ENCODE peak calls at places on chromosomes 2 and 18, in seven cellular contexts. P is epithelial cell of proximal tubule; Z is ovary; F is GM23248; J is CD8-positive, alpha-beta memory T cell; U is body of pancreas; S is left ventricle myocardium inferior. N is an unnamed sample.

GRCh38 chr2:4053769-4054493 is 350.6 kb downstream of the DCDC2C start:
- DNase-seq in U (no peak), Z (no peak), J (no peak), P (no peak), S (no peak), F (peak), N (no peak)

GRCh38 chr18:29496276-29496675 is 1319.3 kb upstream of the CDH2 start:
- DNase-seq in U (no peak), F (no peak), P (no peak), Z (no peak), S (no peak), J (no peak), N (no peak)

GRCh38 chr18:3726241-3726951 is 276.4 kb downstream of the TGIF1 start:
- DNase-seq in F (no peak), Z (no peak), U (no peak), P (no peak), S (no peak), J (no peak), N (no peak)

GRCh38 chr2:44598731-44599529 is 237.2 kb downstream of the CAMKMT start:
- DNase-seq in F (no peak), P (no peak), U (no peak), J (no peak), Z (no peak), S (no peak), N (no peak)

GRCh38 chr2:196259507-196260481 is 88.4 kb upstream of the STK17B start:
- DNase-seq in P (no peak), S (no peak), Z (no peak), F (peak), J (no peak), U (no peak), N (no peak)

GRCh38 chr18:11021477-11021876 is 127.9 kb downstream of the PIEZO2 start:
- DNase-seq in J (no peak), Z (no peak), P (no peak), S (no peak), U (no peak), F (no peak), N (no peak)

GRCh38 chr2:85265304-85265703 is 62.5 kb downstream of the TGOLN2 start:
- DNase-seq in U (no peak), F (no peak), S (peak), P (no peak), Z (no peak), J (no peak), N (no peak)

GRCh38 chr2:31428001-31428418 is 13.5 kb upstream of the XDH start:
- DNase-seq in F (peak), U (no peak), P (no peak), J (no peak), S (no peak), Z (no peak), N (no peak)

GRCh38 chr2:98461650-98462049 is 17.0 kb downstream of the INPP4A start:
- DNase-seq in Z (no peak), J (no peak), P (no peak), F (no peak), U (no peak), S (peak), N (no peak)

GRCh38 chr2:2422621-2423020 is 91.5 kb upstream of the MYT1L start:
- DNase-seq in J (no peak), U (no peak), P (no peak), F (no peak), Z (no peak), S (no peak), N (no peak)

GRCh38 chr2:84302513-84303412 is 156.3 kb downstream of the SUCLG1 start:
- DNase-seq in S (no peak), U (peak), Z (no peak), J (peak), P (peak), F (peak), N (peak)

GRCh38 chr2:43199492-43200481 is 26.6 kb downstream of the ZFP36L2 start:
- DNase-seq in U (peak), J (no peak), S (no peak), F (no peak), P (no peak), Z (no peak), N (no peak)

DNA sequence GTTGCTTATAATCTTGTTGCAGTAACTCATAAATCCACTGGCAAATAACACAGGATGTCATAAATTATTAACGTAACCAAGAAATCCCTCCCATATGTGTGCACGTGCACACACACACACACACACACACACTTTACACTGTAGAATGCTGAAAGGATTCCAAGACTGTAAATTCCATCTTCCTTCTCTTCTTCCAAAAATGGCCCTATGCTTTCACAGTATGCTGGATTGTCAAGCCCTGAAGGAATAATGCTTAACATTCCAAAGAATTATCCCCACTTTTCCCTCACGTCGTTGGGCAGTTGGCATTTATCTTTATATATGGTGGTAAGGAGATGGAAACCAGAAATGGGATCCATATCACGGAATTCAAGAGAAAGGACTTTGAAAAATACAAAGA is 117.5 kb upstream of the CRIM1 start:
- DNase-seq in Z (no peak), S (no peak), P (no peak), F (no peak), J (no peak), U (no peak), N (no peak)
- H3K4me3 ChIP-seq in Z (no peak), S (no peak), P (no peak), F (no peak), J (no peak), U (no peak), N (no peak)

DNA sequence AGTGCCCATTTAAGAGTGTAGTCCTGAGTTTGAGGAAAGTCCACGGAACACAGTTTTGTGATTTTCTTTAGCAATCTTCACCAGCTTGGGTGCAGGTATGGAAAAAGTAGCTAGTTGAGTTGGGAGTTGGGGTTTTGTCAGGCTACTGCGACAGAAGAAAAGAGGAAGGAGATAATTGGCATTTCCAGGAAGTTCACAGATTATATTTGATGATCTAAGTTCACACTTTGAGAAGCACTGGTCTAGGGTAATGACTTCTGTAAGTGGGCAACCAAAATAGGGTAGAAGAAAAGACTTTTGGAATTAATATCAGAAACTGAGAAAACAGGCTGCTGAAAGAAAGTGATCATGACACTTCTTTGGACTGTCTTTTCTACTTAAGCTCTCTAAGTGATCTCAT is 52.1 kb downstream of the VIL1 start:
- DNase-seq in J (no peak), F (no peak), Z (no peak), P (no peak), U (no peak), S (no peak), N (no peak)
- H3K4me3 ChIP-seq in J (no peak), F (no peak), Z (no peak), P (no peak), U (no peak), S (no peak), N (no peak)

GRCh38 chr18:58861353-58861752 is 3.3 kb upstream of the ZNF532 start:
- DNase-seq in P (no peak), U (no peak), J (no peak), Z (no peak), F (peak), S (no peak), N (no peak)

GRCh38 chr18:58862404-58862803 is 2.3 kb upstream of the ZNF532 start:
- DNase-seq in S (no peak), Z (no peak), J (no peak), P (no peak), F (no peak), U (no peak), N (no peak)

GRCh38 chr18:58861853-58862252 is 2.8 kb upstream of the ZNF532 start:
- DNase-seq in J (no peak), U (no peak), Z (no peak), S (no peak), F (no peak), P (no peak), N (no peak)

GRCh38 chr18:58863539-58864145 is 1.0 kb upstream of the ZNF532 start:
- DNase-seq in S (peak), F (peak), Z (peak), U (peak), J (no peak), P (no peak), N (no peak)

GRCh38 chr18:58862851-58863538 is 1.7 kb upstream of the ZNF532 start:
- DNase-seq in P (no peak), F (peak), S (peak), U (no peak), Z (peak), J (no peak), N (no peak)
- H3K4me3 ChIP-seq in P (peak), F (peak), S (peak), U (no peak), Z (peak), J (no peak), N (peak)

DNA sequence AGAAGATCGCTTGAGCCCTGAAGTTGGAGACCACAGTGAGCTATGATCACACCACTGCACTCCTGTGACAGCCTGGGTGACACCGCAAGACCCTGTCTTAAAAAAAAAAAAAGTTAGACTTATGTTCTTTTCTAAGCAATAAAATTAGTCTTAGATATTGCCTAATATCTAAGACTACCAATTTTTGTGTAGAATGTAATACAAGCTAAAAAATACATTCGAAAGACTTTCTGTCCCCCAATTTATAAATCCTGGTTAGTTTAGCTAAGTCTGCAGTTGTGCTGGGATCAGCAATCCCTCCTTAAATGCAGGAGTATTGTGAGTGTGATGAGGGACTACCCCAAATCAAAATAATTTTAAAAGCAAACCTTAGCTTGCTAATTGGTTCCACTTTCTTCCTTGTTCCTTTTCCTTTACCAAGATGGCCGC is 358 bp upstream of the STAMBP start:
- DNase-seq in Z (no peak), P (no peak), J (no peak), S (no peak), F (no peak), U (no peak), N (no peak)
- H3K4me3 ChIP-seq in Z (peak), P (peak), J (peak), S (peak), F (peak), U (no peak), N (peak)

N was measured in skeletal muscle cell.